ENCODE peak calls at places on chromosomes 3 and 15, in seven cellular contexts. One of them, this sample, is unnamed.

GRCh38 chr3:177729939-177730700 is 532.8 kb upstream of the TBL1XR1 start:
- DNase-seq in A549: no peak
- DNase-seq in CD8-positive, alpha-beta T cell: no peak
- DNase-seq in HepG2: no peak
- DNase-seq in RWPE1: no peak
- DNase-seq in WERI-Rb-1: no peak
- DNase-seq in CD8-positive, alpha-beta memory T cell: no peak
- DNase-seq in this sample: no peak

GRCh38 chr15:45648521-45649200 is 13.8 kb downstream of the SQOR start:
- DNase-seq in A549: peak; percentile 24
- DNase-seq in CD8-positive, alpha-beta T cell: no peak
- DNase-seq in HepG2: peak; percentile 76
- DNase-seq in RWPE1: peak; percentile 81
- DNase-seq in WERI-Rb-1: no peak
- DNase-seq in CD8-positive, alpha-beta memory T cell: no peak
- DNase-seq in this sample: peak; percentile 52

GRCh38 chr3:31092748-31093607 is 198.5 kb upstream of the GADL1 start:
- DNase-seq in A549: no peak
- DNase-seq in CD8-positive, alpha-beta T cell: no peak
- DNase-seq in HepG2: no peak
- DNase-seq in RWPE1: no peak
- DNase-seq in WERI-Rb-1: no peak
- DNase-seq in CD8-positive, alpha-beta memory T cell: no peak
- DNase-seq in this sample: no peak

GRCh38 chr3:55639886-55640765 is 153.0 kb upstream of the WNT5A start:
- DNase-seq in A549: no peak
- DNase-seq in CD8-positive, alpha-beta T cell: no peak
- DNase-seq in HepG2: no peak
- DNase-seq in RWPE1: no peak
- DNase-seq in WERI-Rb-1: no peak
- DNase-seq in CD8-positive, alpha-beta memory T cell: no peak
- DNase-seq in this sample: peak; percentile 44

GRCh38 chr3:112042842-112043280 is 8.3 kb downstream of the TMPRSS7 start:
- DNase-seq in A549: no peak
- DNase-seq in CD8-positive, alpha-beta T cell: no peak
- DNase-seq in HepG2: peak; percentile 74
- DNase-seq in RWPE1: no peak
- DNase-seq in WERI-Rb-1: no peak
- DNase-seq in CD8-positive, alpha-beta memory T cell: no peak
- DNase-seq in this sample: no peak

GRCh38 chr3:106552401-106553043 is 683.7 kb upstream of the CBLB start:
- DNase-seq in A549: no peak
- DNase-seq in CD8-positive, alpha-beta T cell: no peak
- DNase-seq in HepG2: no peak
- DNase-seq in RWPE1: no peak
- DNase-seq in WERI-Rb-1: no peak
- DNase-seq in CD8-positive, alpha-beta memory T cell: no peak
- DNase-seq in this sample: no peak

GRCh38 chr15:38714309-38715072 is 149.9 kb upstream of the RASGRP1 start:
- DNase-seq in A549: no peak
- DNase-seq in CD8-positive, alpha-beta T cell: no peak
- DNase-seq in HepG2: no peak
- DNase-seq in RWPE1: peak; percentile 21
- DNase-seq in WERI-Rb-1: no peak
- DNase-seq in CD8-positive, alpha-beta memory T cell: no peak
- DNase-seq in this sample: no peak

GRCh38 chr15:42368096-42368495 is 8.8 kb downstream of the CAPN3 start:
- DNase-seq in A549: no peak
- DNase-seq in CD8-positive, alpha-beta T cell: no peak
- DNase-seq in HepG2: no peak
- DNase-seq in RWPE1: no peak
- DNase-seq in WERI-Rb-1: no peak
- DNase-seq in CD8-positive, alpha-beta memory T cell: no peak
- DNase-seq in this sample: no peak

GRCh38 chr3:37990527-37990926 is at the start of gene VILL:
- DNase-seq in A549: no peak
- DNase-seq in CD8-positive, alpha-beta T cell: no peak
- DNase-seq in HepG2: no peak
- DNase-seq in RWPE1: no peak
- DNase-seq in WERI-Rb-1: no peak
- DNase-seq in CD8-positive, alpha-beta memory T cell: no peak
- DNase-seq in this sample: no peak

GRCh38 chr15:77531191-77532000 is 101.3 kb downstream of the LINGO1 start:
- DNase-seq in A549: no peak
- DNase-seq in CD8-positive, alpha-beta T cell: no peak
- DNase-seq in HepG2: no peak
- DNase-seq in RWPE1: no peak
- DNase-seq in WERI-Rb-1: no peak
- DNase-seq in CD8-positive, alpha-beta memory T cell: no peak
- DNase-seq in this sample: no peak

GRCh38 chr3:123314409-123315270 is 112.9 kb downstream of the SEC22A start:
- DNase-seq in A549: no peak
- DNase-seq in CD8-positive, alpha-beta T cell: no peak
- DNase-seq in HepG2: no peak
- DNase-seq in RWPE1: no peak
- DNase-seq in WERI-Rb-1: peak; percentile 21
- DNase-seq in CD8-positive, alpha-beta memory T cell: no peak
- DNase-seq in this sample: no peak

GRCh38 chr3:184659797-184660301 is 52.0 kb downstream of the MAGEF1 start:
- DNase-seq in A549: no peak
- DNase-seq in CD8-positive, alpha-beta T cell: no peak
- DNase-seq in HepG2: peak; percentile 47
- DNase-seq in RWPE1: no peak
- DNase-seq in WERI-Rb-1: no peak
- DNase-seq in CD8-positive, alpha-beta memory T cell: no peak
- DNase-seq in this sample: no peak

GRCh38 chr3:126156468-126156867 is 23.9 kb downstream of the ALDH1L1 start:
- DNase-seq in A549: peak; percentile 28
- DNase-seq in CD8-positive, alpha-beta T cell: no peak
- DNase-seq in HepG2: no peak
- DNase-seq in RWPE1: peak; percentile 48
- DNase-seq in WERI-Rb-1: no peak
- DNase-seq in CD8-positive, alpha-beta memory T cell: no peak
- DNase-seq in this sample: no peak

GRCh38 chr3:12154151-12154550 is 4.6 kb downstream of the TIMP4 start:
- DNase-seq in A549: no peak
- DNase-seq in CD8-positive, alpha-beta T cell: no peak
- DNase-seq in HepG2: no peak
- DNase-seq in RWPE1: no peak
- DNase-seq in WERI-Rb-1: no peak
- DNase-seq in CD8-positive, alpha-beta memory T cell: no peak
- DNase-seq in this sample: no peak

GRCh38 chr3:155944081-155944480 is 73.6 kb downstream of the GMPS start:
- DNase-seq in A549: no peak
- DNase-seq in CD8-positive, alpha-beta T cell: no peak
- DNase-seq in HepG2: no peak
- DNase-seq in RWPE1: no peak
- DNase-seq in WERI-Rb-1: no peak
- DNase-seq in CD8-positive, alpha-beta memory T cell: no peak
- DNase-seq in this sample: no peak

DNA sequence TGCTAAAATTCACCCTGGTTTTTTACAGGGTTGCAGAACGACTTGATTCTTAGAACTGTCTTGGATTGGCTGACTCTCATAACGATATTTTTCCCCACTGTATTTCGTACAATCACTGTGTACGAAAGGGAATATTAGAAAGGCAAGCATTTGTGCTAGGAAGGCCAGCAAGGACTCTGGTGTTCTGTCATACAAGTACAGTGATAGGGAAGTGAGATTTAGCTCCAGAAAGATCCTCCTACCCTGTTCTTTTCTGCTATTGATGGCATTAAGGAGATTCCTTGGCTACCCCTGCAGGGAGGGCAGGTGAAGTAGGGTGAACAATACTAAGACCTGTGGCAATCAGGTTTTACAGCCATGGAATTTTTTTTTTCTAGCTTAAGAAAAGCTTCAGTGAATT is 53.8 kb upstream of the SCAANT1 start:
- DNase-seq in A549: no peak
- DNase-seq in CD8-positive, alpha-beta T cell: no peak
- DNase-seq in HepG2: no peak
- DNase-seq in RWPE1: no peak
- DNase-seq in WERI-Rb-1: no peak
- DNase-seq in CD8-positive, alpha-beta memory T cell: no peak
- DNase-seq in this sample: no peak
- H3K27ac ChIP-seq in A549: no peak overlapping the region
- H3K27ac ChIP-seq in CD8-positive, alpha-beta T cell: no peak overlapping the region
- H3K27ac ChIP-seq in HepG2: no peak overlapping the region
- H3K27ac ChIP-seq in RWPE1: no peak overlapping the region
- H3K27ac ChIP-seq in WERI-Rb-1: no peak overlapping the region
- H3K27ac ChIP-seq in CD8-positive, alpha-beta memory T cell: no peak overlapping the region
- H3K27ac ChIP-seq in this sample: no peak overlapping the region

GRCh38 chr15:94243418-94243817 is 12.1 kb downstream of the MCTP2 start:
- DNase-seq in A549: no peak
- DNase-seq in CD8-positive, alpha-beta T cell: no peak
- DNase-seq in HepG2: no peak
- DNase-seq in RWPE1: no peak
- DNase-seq in WERI-Rb-1: no peak
- DNase-seq in CD8-positive, alpha-beta memory T cell: no peak
- DNase-seq in this sample: no peak

GRCh38 chr15:94246016-94246415 is 14.7 kb downstream of the MCTP2 start:
- DNase-seq in A549: no peak
- DNase-seq in CD8-positive, alpha-beta T cell: no peak
- DNase-seq in HepG2: no peak
- DNase-seq in RWPE1: no peak
- DNase-seq in WERI-Rb-1: no peak
- DNase-seq in CD8-positive, alpha-beta memory T cell: no peak
- DNase-seq in this sample: no peak

GRCh38 chr15:94252906-94253305 is 21.5 kb downstream of the MCTP2 start:
- DNase-seq in A549: no peak
- DNase-seq in CD8-positive, alpha-beta T cell: no peak
- DNase-seq in HepG2: no peak
- DNase-seq in RWPE1: no peak
- DNase-seq in WERI-Rb-1: no peak
- DNase-seq in CD8-positive, alpha-beta memory T cell: no peak
- DNase-seq in this sample: no peak

GRCh38 chr15:94252223-94252766 is 20.9 kb downstream of the MCTP2 start:
- DNase-seq in A549: no peak
- DNase-seq in CD8-positive, alpha-beta T cell: no peak
- DNase-seq in HepG2: no peak
- DNase-seq in RWPE1: no peak
- DNase-seq in WERI-Rb-1: no peak
- DNase-seq in CD8-positive, alpha-beta memory T cell: no peak
- DNase-seq in this sample: no peak

GRCh38 chr15:94247789-94248638 is 16.7 kb downstream of the MCTP2 start:
- DNase-seq in A549: no peak
- DNase-seq in CD8-positive, alpha-beta T cell: no peak
- DNase-seq in HepG2: peak; percentile 82
- DNase-seq in RWPE1: no peak
- DNase-seq in WERI-Rb-1: no peak
- DNase-seq in CD8-positive, alpha-beta memory T cell: no peak
- DNase-seq in this sample: no peak
- H3K27ac ChIP-seq in A549: no peak overlapping the region
- H3K27ac ChIP-seq in CD8-positive, alpha-beta T cell: no peak overlapping the region
- H3K27ac ChIP-seq in HepG2: peak overlapping the region; percentile 74
- H3K27ac ChIP-seq in RWPE1: no peak overlapping the region
- H3K27ac ChIP-seq in WERI-Rb-1: no peak overlapping the region
- H3K27ac ChIP-seq in CD8-positive, alpha-beta memory T cell: no peak overlapping the region
- H3K27ac ChIP-seq in this sample: no peak overlapping the region

GRCh38 chr3:195198424-195199346 is 72.3 kb downstream of the XXYLT1 start:
- DNase-seq in A549: no peak
- DNase-seq in CD8-positive, alpha-beta T cell: no peak
- DNase-seq in HepG2: peak; percentile 85
- DNase-seq in RWPE1: no peak
- DNase-seq in WERI-Rb-1: no peak
- DNase-seq in CD8-positive, alpha-beta memory T cell: no peak
- DNase-seq in this sample: no peak

GRCh38 chr3:195194559-195195161 is 76.3 kb downstream of the XXYLT1 start:
- DNase-seq in A549: no peak
- DNase-seq in CD8-positive, alpha-beta T cell: no peak
- DNase-seq in HepG2: no peak
- DNase-seq in RWPE1: no peak
- DNase-seq in WERI-Rb-1: no peak
- DNase-seq in CD8-positive, alpha-beta memory T cell: no peak
- DNase-seq in this sample: no peak

GRCh38 chr3:195195321-195196209 is 75.4 kb downstream of the XXYLT1 start:
- DNase-seq in A549: no peak
- DNase-seq in CD8-positive, alpha-beta T cell: no peak
- DNase-seq in HepG2: no peak
- DNase-seq in RWPE1: no peak
- DNase-seq in WERI-Rb-1: no peak
- DNase-seq in CD8-positive, alpha-beta memory T cell: no peak
- DNase-seq in this sample: no peak

GRCh38 chr3:195197764-195198423 is 73.1 kb downstream of the XXYLT1 start:
- DNase-seq in A549: peak; percentile 8
- DNase-seq in CD8-positive, alpha-beta T cell: no peak
- DNase-seq in HepG2: no peak
- DNase-seq in RWPE1: peak; percentile 68
- DNase-seq in WERI-Rb-1: peak; percentile 23
- DNase-seq in CD8-positive, alpha-beta memory T cell: no peak
- DNase-seq in this sample: peak; percentile 72

DNA sequence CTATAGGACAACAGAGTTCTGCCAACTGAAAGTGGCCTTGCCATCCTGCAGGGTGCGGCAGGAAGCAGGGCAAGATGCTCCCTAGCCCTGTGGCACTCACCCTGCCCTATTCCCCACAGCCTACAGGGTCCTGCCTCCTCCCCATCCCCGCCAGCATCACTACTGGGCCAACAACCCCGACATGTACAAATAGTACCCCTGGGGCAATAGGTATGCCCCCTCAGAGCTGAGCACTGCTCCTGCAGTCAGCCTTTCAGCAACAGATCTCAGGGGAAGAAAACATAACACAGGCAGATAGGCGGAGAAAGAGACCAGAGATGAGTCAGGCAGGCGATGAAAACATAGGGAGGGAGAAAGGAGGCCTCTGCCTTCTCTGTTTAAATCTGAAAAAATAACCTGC is 74.7 kb downstream of the XXYLT1 start:
- DNase-seq in A549: no peak
- DNase-seq in CD8-positive, alpha-beta T cell: no peak
- DNase-seq in HepG2: no peak
- DNase-seq in RWPE1: peak; percentile 34
- DNase-seq in WERI-Rb-1: no peak
- DNase-seq in CD8-positive, alpha-beta memory T cell: no peak
- DNase-seq in this sample: no peak
- H3K27ac ChIP-seq in A549: no peak overlapping the region
- H3K27ac ChIP-seq in CD8-positive, alpha-beta T cell: no peak overlapping the region
- H3K27ac ChIP-seq in HepG2: peak overlapping the region; percentile 17
- H3K27ac ChIP-seq in RWPE1: peak overlapping the region; percentile 73
- H3K27ac ChIP-seq in WERI-Rb-1: no peak overlapping the region
- H3K27ac ChIP-seq in CD8-positive, alpha-beta memory T cell: no peak overlapping the region
- H3K27ac ChIP-seq in this sample: peak overlapping the region; percentile 77

DNA sequence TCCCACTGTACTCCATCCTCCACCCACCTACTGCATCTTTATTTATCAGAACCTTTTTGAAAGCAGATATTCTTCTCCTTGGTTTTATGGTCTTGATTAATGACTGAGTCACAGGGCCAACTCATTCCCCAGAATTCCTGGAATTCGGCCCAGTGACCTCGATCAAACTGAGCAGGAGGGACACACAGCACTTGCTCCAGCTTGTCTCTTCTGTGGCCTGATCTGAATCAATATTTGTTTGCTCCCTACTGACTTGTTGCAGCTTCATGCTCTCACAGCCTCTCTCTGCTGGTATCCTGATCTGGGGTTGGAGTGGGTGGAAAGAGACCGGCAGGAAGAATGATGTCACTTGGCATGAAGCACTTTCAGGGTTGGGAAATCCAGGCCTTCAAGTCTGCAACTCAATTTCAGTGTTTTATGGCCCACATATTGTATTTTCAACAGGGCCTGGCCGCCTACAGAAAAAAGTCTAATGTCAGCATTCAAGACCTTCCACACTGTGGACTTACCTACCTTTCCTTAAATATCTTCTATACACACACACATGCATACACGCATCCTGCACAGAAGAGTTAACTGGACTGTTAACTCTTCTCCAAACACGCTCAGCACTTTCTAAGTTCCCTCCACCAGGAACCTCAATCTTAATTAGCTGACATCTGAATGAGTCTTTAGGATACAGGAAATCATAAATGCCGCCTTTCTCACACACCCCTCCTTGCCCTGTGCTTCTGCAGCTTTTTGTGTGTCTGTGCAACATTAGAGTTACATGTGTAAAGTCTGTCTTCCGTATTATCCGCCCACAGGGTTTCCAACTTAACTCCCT is 4.6 kb downstream of the ANXA2 start:
- DNase-seq in A549: peak; percentile 89
- DNase-seq in CD8-positive, alpha-beta T cell: no peak
- DNase-seq in HepG2: peak; percentile 99
- DNase-seq in RWPE1: peak; percentile 93
- DNase-seq in WERI-Rb-1: no peak
- DNase-seq in CD8-positive, alpha-beta memory T cell: no peak
- DNase-seq in this sample: peak; percentile 98
- H3K27ac ChIP-seq in A549: peak overlapping the region; percentile 97
- H3K27ac ChIP-seq in CD8-positive, alpha-beta T cell: no peak overlapping the region
- H3K27ac ChIP-seq in HepG2: peak overlapping the region; percentile 96
- H3K27ac ChIP-seq in RWPE1: peak overlapping the region; percentile 99
- H3K27ac ChIP-seq in WERI-Rb-1: no peak overlapping the region
- H3K27ac ChIP-seq in CD8-positive, alpha-beta memory T cell: no peak overlapping the region
- H3K27ac ChIP-seq in this sample: peak overlapping the region; percentile 100